ENCODE peak calls at places on chromosomes 3 and 15, in five cellular contexts. R, V, S, K and A are unnamed samples.

GRCh38 chr3:188853896-188854295 is 317.9 kb upstream of the TPRG1 start:
- DNase-seq in R (no peak), V (peak; percentile 44), S (no peak), K (no peak), A (no peak)

GRCh38 chr3:42443819-42444436 is 33.5 kb upstream of the LYZL4 start:
- DNase-seq in R (peak; percentile 6), V (peak; percentile 47), S (peak; percentile 85), K (peak; percentile 93), A (peak; percentile 91)

GRCh38 chr15:58875343-58875742 is 58.1 kb downstream of the SLTM start:
- DNase-seq in R (no peak), V (no peak), S (no peak), K (peak; percentile 20), A (no peak)

GRCh38 chr3:129121016-129121791 is 400 bp downstream of the RAB43 start:
- DNase-seq in R (no peak), V (peak; percentile 41), S (peak; percentile 61), K (no peak), A (no peak)

GRCh38 chr3:166582231-166582630 is 745.0 kb upstream of the BCHE start:
- DNase-seq in R (no peak), V (peak; percentile 59), S (no peak), K (no peak), A (no peak)

GRCh38 chr15:95567686-95568085 is 762.8 kb upstream of the NR2F2 start:
- DNase-seq in R (no peak), V (peak; percentile 69), S (no peak), K (no peak), A (no peak)

GRCh38 chr3:173140986-173141385 is at the start of gene SPATA16:
- DNase-seq in R (no peak), V (no peak), S (no peak), K (no peak), A (no peak)

GRCh38 chr3:33233884-33234283 is 15.3 kb upstream of the SUSD5 start:
- DNase-seq in R (no peak), V (no peak), S (no peak), K (no peak), A (no peak)

GRCh38 chr15:33551860-33552259 is 241.1 kb downstream of the RYR3 start:
- DNase-seq in R (no peak), V (no peak), S (no peak), K (no peak), A (no peak)

GRCh38 chr3:64316971-64317370 is 91.7 kb upstream of the PRICKLE2 start:
- DNase-seq in R (no peak), V (peak; percentile 72), S (no peak), K (peak; percentile 4), A (no peak)

GRCh38 chr3:143041901-143042300 is 40.5 kb downstream of the U2SURP start:
- DNase-seq in R (no peak), V (no peak), S (no peak), K (no peak), A (no peak)

GRCh38 chr15:83210619-83211018 is 3.0 kb upstream of the HDGFL3 start:
- DNase-seq in R (no peak), V (peak; percentile 72), S (peak; percentile 83), K (peak; percentile 96), A (no peak)

GRCh38 chr3:11272913-11273574 is 847 bp downstream of the ATG7 start:
- DNase-seq in R (no peak), V (no peak), S (no peak), K (peak; percentile 51), A (no peak)

GRCh38 chr3:186042036-186042435 is 66.9 kb downstream of the ETV5 start:
- DNase-seq in R (no peak), V (no peak), S (no peak), K (no peak), A (no peak)

GRCh38 chr3:143119974-143120715 is 574 bp downstream of the CHST2 start:
- DNase-seq in R (no peak), V (peak; percentile 38), S (peak; percentile 59), K (no peak), A (peak; percentile 17)

GRCh38 chr15:26702381-26702780 is 70.5 kb downstream of the GABRB3 start:
- DNase-seq in R (no peak), V (no peak), S (no peak), K (no peak), A (no peak)

GRCh38 chr3:120033594-120033993 is 60.7 kb downstream of the GSK3B start:
- DNase-seq in R (no peak), V (no peak), S (no peak), K (no peak), A (no peak)

GRCh38 chr3:167787440-167787839 is 51.9 kb downstream of the SERPINI1 start:
- DNase-seq in R (no peak), V (no peak), S (peak; percentile 47), K (no peak), A (no peak)

GRCh38 chr3:120855665-120856437 is 52.2 kb upstream of the STXBP5L start:
- DNase-seq in R (peak; percentile 13), V (peak; percentile 97), S (no peak), K (peak; percentile 82), A (peak; percentile 18)

GRCh38 chr3:20039765-20040475 is at the start of gene KAT2B:
- DNase-seq in R (no peak), V (peak; percentile 60), S (peak; percentile 92), K (peak; percentile 74), A (peak; percentile 91)

GRCh38 chr3:150421256-150421655 is 13.2 kb downstream of the TSC22D2 start:
- DNase-seq in R (no peak), V (no peak), S (no peak), K (no peak), A (no peak)
- H3K4me1 ChIP-seq in R (peaks cover 80% of the 10 kb centered on the region), V (peaks cover 11% of the 10 kb centered on the region), S (peaks cover 46% of the 10 kb centered on the region), K (peaks cover 60% of the 10 kb centered on the region), A (peaks cover 13% of the 10 kb centered on the region)

GRCh38 chr15:63461230-63461629 is 43.2 kb upstream of the USP3 start:
- DNase-seq in R (no peak), V (no peak), S (no peak), K (no peak), A (peak; percentile 44)
- TF ChIP-seq CTCF in R (no peak), V (peak; percentile 1), S (no peak), K (no peak), A (no peak)

GRCh38 chr3:157129782-157130137 is 30.2 kb downstream of the CCNL1 start:
- DNase-seq in R (no peak), V (peak; percentile 70), S (no peak), K (peak; percentile 63), A (peak; percentile 61)
- H3K4me3 ChIP-seq in R (no peak overlapping the region), V (no peak overlapping the region), S (no peak overlapping the region), K (peak overlapping the region; percentile 33), A (no peak overlapping the region)

DNA sequence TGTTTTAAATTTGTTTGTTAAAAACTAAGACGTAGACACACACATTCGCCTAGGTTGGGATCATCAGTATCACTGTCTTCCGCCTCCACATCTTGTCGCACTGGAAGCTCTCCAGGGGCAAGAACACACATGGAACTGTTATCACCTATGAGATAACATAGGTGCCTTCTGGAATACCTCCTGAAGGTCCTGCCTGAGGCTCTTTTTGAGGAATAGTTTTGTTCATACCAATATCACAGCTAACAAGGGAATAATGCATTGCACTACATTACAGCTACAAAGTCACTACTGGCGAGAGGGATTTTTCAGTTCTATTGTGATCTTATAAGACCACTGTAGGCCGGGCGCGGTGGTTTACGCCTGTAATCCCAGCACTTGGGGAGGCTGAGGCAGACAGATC is 29.9 kb downstream of the ZWILCH start:
- DNase-seq in R (no peak), V (no peak), S (no peak), K (no peak), A (no peak)
- H3K4me1 ChIP-seq in R (no peaks in the 10 kb centered on the region), V (no peaks in the 10 kb centered on the region), S (no peaks in the 10 kb centered on the region), K (no peaks in the 10 kb centered on the region), A (no peaks in the 10 kb centered on the region)

DNA sequence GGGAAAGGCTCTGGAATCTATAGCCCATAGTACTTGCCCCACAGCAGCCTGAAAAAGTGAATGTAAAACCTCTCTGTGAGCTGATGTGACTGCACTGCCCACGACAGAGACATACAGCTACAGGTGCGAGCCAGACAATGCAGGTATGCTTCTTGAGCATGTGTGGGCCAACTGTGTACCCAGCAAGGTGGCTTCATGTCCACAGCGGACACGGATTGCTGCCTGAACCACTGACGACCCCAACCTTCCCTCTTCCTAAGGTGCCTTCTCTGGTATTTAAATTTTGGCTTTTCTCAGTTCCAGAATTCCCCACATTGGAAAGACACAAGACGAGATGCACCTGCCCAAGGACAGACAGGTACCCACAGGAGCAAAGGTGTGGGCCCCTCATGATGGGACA is 65.8 kb downstream of the SCN5A start:
- DNase-seq in R (no peak), V (no peak), S (no peak), K (no peak), A (no peak)
- TF ChIP-seq CTCF in R (no peak), V (no peak), S (no peak), K (no peak), A (no peak)

GRCh38 chr15:43218908-43219706 is 1.7 kb downstream of the EPB42 start:
- DNase-seq in R (no peak), V (peak; percentile 32), S (peak; percentile 78), K (peak; percentile 13), A (no peak)
- H3K4me3 ChIP-seq in R (no peak overlapping the region), V (no peak overlapping the region), S (no peak overlapping the region), K (no peak overlapping the region), A (no peak overlapping the region)

DNA sequence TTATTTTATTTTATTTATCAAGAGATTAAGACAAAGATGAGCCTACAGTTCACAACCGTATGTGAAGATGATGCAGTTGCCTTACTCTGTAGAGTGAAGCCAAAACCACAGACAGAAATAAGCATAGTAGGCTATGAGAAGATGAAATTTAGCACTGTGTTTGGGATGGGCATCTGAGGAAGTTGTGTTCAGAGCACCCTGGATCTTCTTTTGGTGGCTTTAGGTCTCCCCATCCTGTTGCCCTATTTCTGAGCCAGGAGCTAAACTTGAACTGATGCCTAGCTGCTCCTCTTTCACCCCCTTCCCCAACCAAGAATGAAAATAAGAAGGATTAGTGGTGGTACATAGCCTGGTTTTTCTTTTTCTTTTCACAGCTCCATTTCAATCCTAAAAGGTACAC is 328.1 kb upstream of the TBL1XR1 start:
- DNase-seq in R (no peak), V (no peak), S (no peak), K (no peak), A (no peak)
- H3K4me1 ChIP-seq in R (peaks cover 16% of the 10 kb centered on the region), V (no peaks in the 10 kb centered on the region), S (peaks cover 10% of the 10 kb centered on the region), K (peaks cover 33% of the 10 kb centered on the region), A (no peaks in the 10 kb centered on the region)

DNA sequence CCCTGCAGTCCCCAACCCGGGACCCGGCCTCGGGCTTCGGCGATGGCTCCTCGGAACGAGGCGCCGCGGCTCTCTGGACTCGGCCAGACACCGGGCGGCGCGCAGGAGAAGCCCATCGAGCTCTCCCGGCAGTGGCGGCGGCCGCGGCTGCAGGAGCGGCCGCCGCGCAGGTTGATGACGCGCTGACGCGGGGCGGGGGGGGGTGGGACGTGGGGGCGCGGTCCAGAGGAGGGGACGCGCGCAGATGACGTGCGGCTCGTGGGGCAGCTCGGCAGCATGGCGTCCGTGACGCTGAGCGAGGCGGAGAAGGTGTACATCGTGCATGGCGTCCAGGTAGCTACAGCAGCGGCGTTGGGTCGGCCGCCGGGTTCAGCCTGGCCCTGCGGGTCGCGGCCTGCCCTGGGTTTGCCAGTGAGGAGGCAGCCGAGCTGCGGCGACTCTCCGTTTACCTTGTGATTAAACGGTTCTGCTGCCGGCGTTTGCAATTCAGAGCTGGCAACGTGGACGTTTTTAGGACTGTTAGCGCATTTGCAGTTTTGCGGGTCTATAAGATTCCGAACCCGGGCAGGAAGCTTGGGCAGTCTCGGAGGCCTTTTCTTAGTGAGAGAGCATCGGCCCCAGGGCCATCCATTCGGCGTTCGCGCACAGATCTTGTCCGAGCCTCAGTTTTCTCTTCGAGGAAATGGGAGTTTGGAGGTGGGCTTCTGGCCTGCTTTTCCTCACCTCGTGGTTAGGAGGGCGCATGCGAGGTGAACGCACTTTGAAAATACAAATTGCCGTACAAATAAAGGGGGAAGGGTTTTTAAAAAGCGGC is at the start of the genes EXOSC7 and ZDHHC3:
- DNase-seq in R (peak; percentile 37), V (peak; percentile 85), S (peak; percentile 98), K (peak; percentile 85), A (peak; percentile 90)
- TF ChIP-seq CTCF in R (no peak), V (no peak), S (no peak), K (no peak), A (no peak)